ENCODE peak calls at places on chromosomes 12 and 14, in ten cellular contexts. D, M, I, T, N, C, J, Q, V and W are unnamed samples.

GRCh38 chr12:101697197-101697929 is at the start of gene CHPT1:
- DNase-seq in D (peak), M (peak), I (peak), T (peak), N (peak), C (peak), J (peak), Q (peak), V (peak), W (peak)

GRCh38 chr12:26298785-26299621 is 103.6 kb downstream of the SSPN start:
- DNase-seq in D (no peak), M (peak), I (no peak), T (peak), N (peak), C (no peak), J (peak), Q (peak), V (peak), W (no peak)

GRCh38 chr14:66541627-66542026 is 33.7 kb downstream of the GPHN start:
- DNase-seq in D (no peak), M (no peak), I (no peak), T (no peak), N (no peak), C (no peak), J (peak), Q (no peak), V (no peak), W (no peak)

GRCh38 chr12:89162704-89163261 is 189.5 kb downstream of the DUSP6 start:
- DNase-seq in D (no peak), M (peak), I (no peak), T (peak), N (peak), C (peak), J (peak), Q (peak), V (peak), W (peak)

GRCh38 chr12:131726-132465 is 65.3 kb downstream of the IQSEC3 start:
- DNase-seq in D (no peak), M (peak), I (no peak), T (no peak), N (no peak), C (no peak), J (peak), Q (no peak), V (no peak), W (no peak)

GRCh38 chr14:94376976-94377865 is 11.2 kb downstream of the SERPINA1 start:
- DNase-seq in D (no peak), M (no peak), I (no peak), T (no peak), N (no peak), C (no peak), J (no peak), Q (no peak), V (no peak), W (no peak)

GRCh38 chr12:75722714-75723200 is 211.3 kb upstream of the KRR1 start:
- DNase-seq in D (peak), M (peak), I (no peak), T (peak), N (peak), C (peak), J (peak), Q (peak), V (peak), W (no peak)

GRCh38 chr12:116607039-116607438 is 47.9 kb downstream of the MAP1LC3B2 start:
- DNase-seq in D (no peak), M (peak), I (no peak), T (no peak), N (no peak), C (no peak), J (no peak), Q (no peak), V (no peak), W (no peak)

GRCh38 chr12:12244341-12244740 is 22.5 kb downstream of the LRP6 start:
- DNase-seq in D (no peak), M (no peak), I (no peak), T (no peak), N (no peak), C (no peak), J (no peak), Q (no peak), V (no peak), W (no peak)

GRCh38 chr14:104688755-104689619 is at the start of gene INF2:
- DNase-seq in D (peak), M (peak), I (peak), T (peak), N (peak), C (peak), J (peak), Q (peak), V (no peak), W (peak)

GRCh38 chr12:47360771-47361388 is 281.1 kb upstream of the AMIGO2 start:
- DNase-seq in D (peak), M (no peak), I (no peak), T (peak), N (no peak), C (no peak), J (peak), Q (no peak), V (peak), W (no peak)

GRCh38 chr12:40224439-40225291 is at the start of gene LRRK2:
- DNase-seq in D (peak), M (no peak), I (peak), T (peak), N (peak), C (peak), J (peak), Q (peak), V (no peak), W (peak)

GRCh38 chr12:129208566-129208965 is 355.3 kb downstream of the GLT1D1 start:
- DNase-seq in D (no peak), M (no peak), I (no peak), T (no peak), N (no peak), C (no peak), J (no peak), Q (no peak), V (no peak), W (no peak)

GRCh38 chr14:101731187-101732080 is 30.1 kb upstream of the PPP2R5C start:
- DNase-seq in D (peak), M (peak), I (no peak), T (peak), N (peak), C (peak), J (peak), Q (peak), V (peak), W (peak)

GRCh38 chr12:11183009-11183408 is 3.7 kb downstream of the TAS2R42 start:
- DNase-seq in D (no peak), M (peak), I (no peak), T (no peak), N (no peak), C (no peak), J (no peak), Q (no peak), V (no peak), W (no peak)

GRCh38 chr14:26484562-26484961 is 113.3 kb downstream of the NOVA1 start:
- DNase-seq in D (no peak), M (no peak), I (no peak), T (no peak), N (no peak), C (no peak), J (no peak), Q (no peak), V (no peak), W (no peak)

GRCh38 chr12:19131020-19131431 is 1.5 kb downstream of the PLEKHA5 start:
- DNase-seq in D (no peak), M (peak), I (peak), T (peak), N (peak), C (peak), J (peak), Q (peak), V (no peak), W (no peak)

GRCh38 chr12:79006306-79006705 is 141.7 kb downstream of the SYT1 start:
- DNase-seq in D (no peak), M (peak), I (no peak), T (peak), N (peak), C (no peak), J (peak), Q (peak), V (no peak), W (no peak)

GRCh38 chr14:101772770-101773169 is 11.3 kb downstream of the PPP2R5C start:
- DNase-seq in D (no peak), M (peak), I (no peak), T (no peak), N (no peak), C (no peak), J (no peak), Q (no peak), V (no peak), W (no peak)

GRCh38 chr12:41509655-41510054 is 321.5 kb downstream of the PDZRN4 start:
- DNase-seq in D (no peak), M (no peak), I (no peak), T (no peak), N (no peak), C (no peak), J (no peak), Q (no peak), V (no peak), W (no peak)

GRCh38 chr14:24903337-24903736 is 146.6 kb downstream of the STXBP6 start:
- DNase-seq in D (no peak), M (peak), I (no peak), T (no peak), N (peak), C (no peak), J (peak), Q (peak), V (no peak), W (no peak)

GRCh38 chr12:52010152-52010622 is 3.4 kb downstream of the TAMALIN start:
- DNase-seq in D (no peak), M (no peak), I (no peak), T (peak), N (peak), C (peak), J (peak), Q (peak), V (no peak), W (peak)

GRCh38 chr12:30823140-30823669 is 68.5 kb upstream of the CAPRIN2 start:
- DNase-seq in D (peak), M (no peak), I (peak), T (peak), N (no peak), C (peak), J (no peak), Q (peak), V (no peak), W (no peak)

GRCh38 chr12:53232641-53233538 is 881 bp upstream of the RARG start:
- DNase-seq in D (peak), M (peak), I (no peak), T (peak), N (peak), C (peak), J (no peak), Q (peak), V (no peak), W (peak)

GRCh38 chr12:54159140-54159539 is 29.6 kb downstream of the SMUG1 start:
- DNase-seq in D (no peak), M (no peak), I (peak), T (no peak), N (no peak), C (peak), J (peak), Q (no peak), V (no peak), W (no peak)

GRCh38 chr12:13362260-13362841 is 165.8 kb downstream of the EMP1 start:
- DNase-seq in D (peak), M (peak), I (peak), T (peak), N (peak), C (peak), J (peak), Q (peak), V (peak), W (peak)

GRCh38 chr12:6960291-6961277 is 9.4 kb downstream of the PTPN6 start:
- DNase-seq in D (no peak), M (no peak), I (no peak), T (peak), N (peak), C (no peak), J (peak), Q (peak), V (no peak), W (peak)

GRCh38 chr14:100201701-100202100 is 37.2 kb upstream of the YY1 start:
- DNase-seq in D (no peak), M (peak), I (no peak), T (no peak), N (no peak), C (no peak), J (no peak), Q (no peak), V (no peak), W (no peak)

GRCh38 chr12:92122941-92123779 is 22.5 kb downstream of the BTG1 start:
- DNase-seq in D (no peak), M (no peak), I (no peak), T (no peak), N (no peak), C (no peak), J (no peak), Q (no peak), V (no peak), W (no peak)

GRCh38 chr14:85156319-85156718 is 373.6 kb upstream of the FLRT2 start:
- DNase-seq in D (no peak), M (no peak), I (no peak), T (no peak), N (no peak), C (no peak), J (no peak), Q (no peak), V (no peak), W (no peak)

GRCh38 chr14:104863131-104863862 is 1.8 kb upstream of the CEP170B start:
- DNase-seq in D (no peak), M (no peak), I (no peak), T (no peak), N (no peak), C (no peak), J (no peak), Q (no peak), V (no peak), W (peak)

GRCh38 chr14:99535908-99536778 is 54.9 kb downstream of the CCNK start:
- DNase-seq in D (no peak), M (no peak), I (no peak), T (no peak), N (no peak), C (no peak), J (no peak), Q (no peak), V (no peak), W (no peak)

GRCh38 chr12:108078428-108078827 is 50.7 kb upstream of the WSCD2 start:
- DNase-seq in D (no peak), M (no peak), I (no peak), T (no peak), N (no peak), C (no peak), J (no peak), Q (no peak), V (no peak), W (no peak)

GRCh38 chr14:92105845-92106094 is 612 bp downstream of the ATXN3 start:
- DNase-seq in D (peak), M (peak), I (no peak), T (peak), N (peak), C (peak), J (no peak), Q (peak), V (peak), W (peak)

GRCh38 chr14:71647086-71647784 is 285.0 kb upstream of the RGS6 start:
- DNase-seq in D (no peak), M (peak), I (no peak), T (no peak), N (no peak), C (peak), J (no peak), Q (no peak), V (no peak), W (no peak)
- TF ChIP-seq CTCF in D (no peak), M (no peak), I (no peak), T (no peak), N (no peak), C (no peak), J (no peak), Q (no peak), V (no peak), W (no peak)

GRCh38 chr14:78141590-78141989 is 28.6 kb upstream of the NRXN3 start:
- DNase-seq in D (no peak), M (no peak), I (no peak), T (no peak), N (no peak), C (no peak), J (no peak), Q (no peak), V (no peak), W (no peak)
- TF ChIP-seq CTCF in D (no peak), M (no peak), I (no peak), T (no peak), N (no peak), C (no peak), J (no peak), Q (no peak), V (no peak), W (no peak)

GRCh38 chr14:49582211-49582977 is 3.8 kb downstream of the RPS29 start:
- DNase-seq in D (no peak), M (no peak), I (no peak), T (no peak), N (no peak), C (no peak), J (no peak), Q (no peak), V (no peak), W (no peak)
- TF ChIP-seq CTCF in D (no peak), M (no peak), I (no peak), T (no peak), N (no peak), C (no peak), J (no peak), Q (no peak), V (no peak), W (no peak)

GRCh38 chr12:22459872-22460490 is 84.4 kb downstream of the C2CD5 start:
- DNase-seq in D (no peak), M (peak), I (no peak), T (peak), N (peak), C (no peak), J (peak), Q (peak), V (peak), W (no peak)

GRCh38 chr12:22458301-22458917 is 85.9 kb downstream of the C2CD5 start:
- DNase-seq in D (no peak), M (no peak), I (no peak), T (no peak), N (no peak), C (no peak), J (no peak), Q (no peak), V (no peak), W (no peak)

GRCh38 chr12:22467190-22467589 is 77.2 kb downstream of the C2CD5 start:
- DNase-seq in D (no peak), M (no peak), I (no peak), T (no peak), N (peak), C (peak), J (peak), Q (peak), V (no peak), W (no peak)

DNA sequence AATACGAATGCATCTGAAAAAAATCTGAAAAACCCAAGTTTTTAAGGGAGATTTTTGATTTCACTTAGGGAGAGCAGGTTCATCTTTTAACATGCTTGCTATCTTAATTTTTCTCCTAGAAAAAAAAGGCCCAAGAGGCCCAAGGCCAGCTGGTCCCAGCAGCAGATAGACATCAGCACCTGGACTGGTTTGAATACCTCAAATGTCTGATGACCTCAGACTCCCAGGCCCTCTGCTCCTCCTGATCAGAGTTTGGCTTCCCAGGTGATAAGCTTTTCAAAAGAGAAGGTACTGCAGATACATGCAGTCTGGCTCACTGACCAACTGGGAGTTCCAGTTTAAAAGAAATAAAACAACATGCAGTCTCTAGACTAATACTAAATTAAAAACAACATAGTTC is 82.6 kb downstream of the C2CD5 start:
- DNase-seq in D (no peak), M (no peak), I (no peak), T (no peak), N (no peak), C (no peak), J (no peak), Q (no peak), V (no peak), W (no peak)
- TF ChIP-seq CTCF in D (no peak), M (no peak), I (no peak), T (no peak), N (no peak), C (no peak), J (no peak), Q (no peak), V (no peak), W (no peak)